ENCODE peak calls at places on chromosomes 12 and 14, in eight cellular contexts. I, A, P, W, V, D, T and F are unnamed samples.

GRCh38 chr12:50542448-50542847 is 37.7 kb downstream of the DIP2B start:
- DNase-seq in I (peak), A (peak), P (no peak), W (no peak), V (no peak), D (no peak), T (peak), F (peak)

GRCh38 chr12:77746108-77746507 is 84.6 kb upstream of the NAV3 start:
- DNase-seq in I (peak), A (peak), P (no peak), W (peak), V (no peak), D (no peak), T (no peak), F (peak)

GRCh38 chr12:23947395-23947794 is 2.1 kb downstream of the SOX5 start:
- DNase-seq in I (no peak), A (no peak), P (no peak), W (no peak), V (no peak), D (no peak), T (no peak), F (no peak)

GRCh38 chr14:36529062-36529461 is 9.0 kb upstream of the NKX2-1 start:
- DNase-seq in I (no peak), A (no peak), P (no peak), W (no peak), V (no peak), D (no peak), T (no peak), F (no peak)

GRCh38 chr14:91154851-91155625 is 41.2 kb downstream of the DGLUCY start:
- DNase-seq in I (peak), A (peak), P (no peak), W (peak), V (peak), D (peak), T (peak), F (peak)

GRCh38 chr12:32400114-32400672 is 835 bp downstream of the FGD4 start:
- DNase-seq in I (no peak), A (peak), P (no peak), W (no peak), V (peak), D (peak), T (peak), F (peak)

GRCh38 chr12:52180971-52181628 is 10.7 kb downstream of the KRT80 start:
- DNase-seq in I (no peak), A (no peak), P (no peak), W (no peak), V (no peak), D (no peak), T (no peak), F (no peak)

GRCh38 chr12:49489720-49490119 is 49.1 kb upstream of the KCNH3 start:
- DNase-seq in I (peak), A (peak), P (no peak), W (peak), V (no peak), D (no peak), T (peak), F (peak)

GRCh38 chr14:91946313-91947195 is 940 bp downstream of the FBLN5 start:
- DNase-seq in I (no peak), A (peak), P (no peak), W (peak), V (no peak), D (no peak), T (no peak), F (peak)

GRCh38 chr12:100295764-100296555 is 29.0 kb downstream of the SCYL2 start:
- DNase-seq in I (peak), A (peak), P (no peak), W (peak), V (no peak), D (no peak), T (no peak), F (peak)

GRCh38 chr12:111155020-111155419 is 213.9 kb downstream of the PHETA1 start:
- DNase-seq in I (no peak), A (no peak), P (no peak), W (no peak), V (no peak), D (no peak), T (no peak), F (no peak)

GRCh38 chr14:74148705-74149104 is 63.9 kb downstream of the LIN52 start:
- DNase-seq in I (no peak), A (no peak), P (no peak), W (no peak), V (no peak), D (no peak), T (no peak), F (no peak)

GRCh38 chr14:52405314-52405713 is 91.2 kb downstream of the PTGER2 start:
- DNase-seq in I (no peak), A (no peak), P (no peak), W (no peak), V (no peak), D (no peak), T (no peak), F (no peak)

GRCh38 chr14:68695326-68695768 is 97.5 kb downstream of the ZFP36L1 start:
- DNase-seq in I (peak), A (peak), P (no peak), W (peak), V (no peak), D (no peak), T (peak), F (peak)

GRCh38 chr12:52795694-52796428 is at the start of gene KRT3:
- DNase-seq in I (no peak), A (no peak), P (peak), W (no peak), V (no peak), D (no peak), T (no peak), F (no peak)

GRCh38 chr12:46372131-46372851 is at the start of gene SLC38A2:
- DNase-seq in I (peak), A (peak), P (peak), W (peak), V (peak), D (peak), T (peak), F (peak)

GRCh38 chr12:110721570-110721969 is 21.1 kb downstream of the PPP1CC start:
- DNase-seq in I (no peak), A (no peak), P (no peak), W (no peak), V (no peak), D (no peak), T (no peak), F (no peak)

GRCh38 chr14:54974773-54975414 is 52.0 kb downstream of the WDHD1 start:
- DNase-seq in I (no peak), A (no peak), P (no peak), W (no peak), V (no peak), D (no peak), T (no peak), F (no peak)

GRCh38 chr12:123269980-123270379 is 1.7 kb downstream of the CDK2AP1 start:
- DNase-seq in I (peak), A (no peak), P (no peak), W (no peak), V (no peak), D (no peak), T (no peak), F (no peak)

GRCh38 chr12:50174971-50175715 is 8.0 kb upstream of the CERS5 start:
- DNase-seq in I (peak), A (peak), P (no peak), W (peak), V (no peak), D (no peak), T (peak), F (peak)

GRCh38 chr12:80979821-80980220 is 42.1 kb upstream of the LIN7A start:
- DNase-seq in I (no peak), A (no peak), P (no peak), W (no peak), V (no peak), D (peak), T (no peak), F (no peak)

GRCh38 chr14:88785911-88786310 is 6.8 kb downstream of the EML5 start:
- DNase-seq in I (no peak), A (no peak), P (no peak), W (no peak), V (no peak), D (no peak), T (no peak), F (no peak)

GRCh38 chr14:66011855-66012254 is 474.3 kb upstream of the CCDC196 start:
- DNase-seq in I (no peak), A (no peak), P (no peak), W (no peak), V (no peak), D (no peak), T (no peak), F (no peak)

GRCh38 chr12:123559468-123559867 is 24.9 kb upstream of the TMED2 start:
- DNase-seq in I (no peak), A (no peak), P (no peak), W (no peak), V (no peak), D (no peak), T (no peak), F (no peak)

GRCh38 chr14:24110060-24110459 is 4.5 kb upstream of the DCAF11 start:
- DNase-seq in I (no peak), A (no peak), P (no peak), W (no peak), V (no peak), D (no peak), T (no peak), F (no peak)

GRCh38 chr12:106090586-106091411 is 48.0 kb downstream of the NUAK1 start:
- DNase-seq in I (peak), A (peak), P (no peak), W (peak), V (no peak), D (no peak), T (no peak), F (peak)

GRCh38 chr12:125403145-125403789 is 338.0 kb downstream of the AACS start:
- DNase-seq in I (peak), A (peak), P (no peak), W (peak), V (no peak), D (no peak), T (peak), F (peak)

GRCh38 chr12:81245458-81245857 is 167.6 kb downstream of the ACSS3 start:
- DNase-seq in I (no peak), A (no peak), P (no peak), W (no peak), V (no peak), D (no peak), T (no peak), F (no peak)

GRCh38 chr12:70719084-70719483 is 81.9 kb upstream of the PTPRB start:
- DNase-seq in I (no peak), A (no peak), P (no peak), W (no peak), V (no peak), D (no peak), T (no peak), F (no peak)

GRCh38 chr12:70721216-70721615 is 84.0 kb upstream of the PTPRB start:
- DNase-seq in I (no peak), A (no peak), P (no peak), W (no peak), V (no peak), D (no peak), T (no peak), F (no peak)

GRCh38 chr12:70721958-70722357 is 84.7 kb upstream of the PTPRB start:
- DNase-seq in I (no peak), A (no peak), P (no peak), W (no peak), V (no peak), D (no peak), T (no peak), F (no peak)

GRCh38 chr12:70722584-70723343 is 85.5 kb upstream of the PTPRB start:
- DNase-seq in I (peak), A (peak), P (no peak), W (peak), V (no peak), D (no peak), T (no peak), F (peak)

GRCh38 chr12:70719672-70720420 is 82.6 kb upstream of the PTPRB start:
- DNase-seq in I (peak), A (peak), P (peak), W (peak), V (no peak), D (no peak), T (no peak), F (peak)
- H3K4me3 ChIP-seq in I (no peak), A (peak), P (peak), W (peak), V (no peak), D (no peak), T (no peak), F (peak)

GRCh38 chr14:39956372-39956771 is 524.1 kb upstream of the FBXO33 start:
- DNase-seq in I (no peak), A (no peak), P (no peak), W (no peak), V (no peak), D (no peak), T (peak), F (no peak)
- TF ChIP-seq CTCF in I (no peak), A (no peak), P (no peak), W (no peak), V (no peak), D (no peak), T (no peak), F (no peak)

DNA sequence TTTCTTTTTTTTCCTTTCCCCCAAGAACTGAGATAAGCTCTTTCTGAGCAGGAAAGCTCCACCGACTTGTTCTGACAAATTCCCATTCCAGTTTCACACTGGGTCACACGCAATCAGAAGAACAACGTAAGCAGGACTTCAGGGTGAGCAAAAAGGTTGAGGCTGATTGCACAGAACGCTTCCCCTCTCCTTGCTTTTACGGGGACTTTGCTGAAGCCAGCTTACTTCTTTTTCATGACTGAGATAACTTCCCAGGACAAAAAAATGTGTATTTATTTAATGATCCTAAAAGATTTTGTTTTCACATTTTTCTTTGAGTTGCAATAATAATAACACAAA is 153.2 kb downstream of the PHLDA1 start:
- DNase-seq in I (peak), A (peak), P (no peak), W (peak), V (no peak), D (no peak), T (no peak), F (peak)
- H3K4me3 ChIP-seq in I (no peak), A (no peak), P (no peak), W (no peak), V (no peak), D (no peak), T (no peak), F (peak)

GRCh38 chr12:97960741-97961608 is 498.4 kb downstream of the RMST start:
- DNase-seq in I (peak), A (peak), P (no peak), W (peak), V (peak), D (no peak), T (peak), F (peak)

GRCh38 chr12:97957109-97957508 is 494.5 kb downstream of the RMST start:
- DNase-seq in I (no peak), A (no peak), P (no peak), W (no peak), V (no peak), D (no peak), T (no peak), F (no peak)

GRCh38 chr12:97960225-97960624 is 497.6 kb downstream of the RMST start:
- DNase-seq in I (no peak), A (no peak), P (no peak), W (no peak), V (no peak), D (no peak), T (no peak), F (no peak)
- TF ChIP-seq CTCF in I (no peak), A (no peak), P (no peak), W (no peak), V (no peak), D (no peak), T (no peak), F (no peak)

GRCh38 chr14:94548999-94549985 is 11.9 kb upstream of the SERPINA4 start:
- DNase-seq in I (peak), A (peak), P (no peak), W (peak), V (peak), D (peak), T (peak), F (peak)
- H3K4me3 ChIP-seq in I (no peak), A (no peak), P (no peak), W (no peak), V (no peak), D (no peak), T (no peak), F (no peak)

GRCh38 chr12:3003593-3003992 is 44.4 kb downstream of the TEAD4 start:
- DNase-seq in I (no peak), A (no peak), P (no peak), W (no peak), V (no peak), D (no peak), T (no peak), F (no peak)
- TF ChIP-seq CTCF in I (no peak), A (no peak), P (no peak), W (no peak), V (no peak), D (no peak), T (no peak), F (no peak)

DNA sequence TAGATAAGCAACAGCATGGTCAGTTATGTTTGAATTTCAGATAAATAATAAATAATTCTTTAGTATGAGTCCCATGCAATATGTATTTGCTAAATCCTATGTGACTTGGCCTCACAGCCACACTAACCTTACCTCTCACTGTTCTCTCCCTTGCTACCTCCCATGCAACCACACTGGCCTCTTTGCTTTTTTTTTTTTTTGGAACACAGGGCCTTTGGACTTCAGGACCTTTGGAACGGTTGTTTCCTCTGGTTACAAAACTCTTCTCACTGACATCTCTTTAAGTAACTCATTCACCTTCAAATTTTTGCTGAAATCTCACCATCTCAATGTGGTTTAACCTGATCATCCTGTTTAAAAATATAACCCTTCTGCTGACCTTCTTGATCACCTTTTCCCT is 193.9 kb downstream of the SSPN start:
- DNase-seq in I (no peak), A (no peak), P (no peak), W (no peak), V (no peak), D (no peak), T (no peak), F (no peak)
- H3K4me3 ChIP-seq in I (no peak), A (no peak), P (no peak), W (no peak), V (no peak), D (no peak), T (no peak), F (no peak)

GRCh38 chr14:106276326-106277267 is 750.2 kb downstream of the TMEM121 start:
- DNase-seq in I (no peak), A (no peak), P (no peak), W (no peak), V (no peak), D (no peak), T (no peak), F (no peak)

DNA sequence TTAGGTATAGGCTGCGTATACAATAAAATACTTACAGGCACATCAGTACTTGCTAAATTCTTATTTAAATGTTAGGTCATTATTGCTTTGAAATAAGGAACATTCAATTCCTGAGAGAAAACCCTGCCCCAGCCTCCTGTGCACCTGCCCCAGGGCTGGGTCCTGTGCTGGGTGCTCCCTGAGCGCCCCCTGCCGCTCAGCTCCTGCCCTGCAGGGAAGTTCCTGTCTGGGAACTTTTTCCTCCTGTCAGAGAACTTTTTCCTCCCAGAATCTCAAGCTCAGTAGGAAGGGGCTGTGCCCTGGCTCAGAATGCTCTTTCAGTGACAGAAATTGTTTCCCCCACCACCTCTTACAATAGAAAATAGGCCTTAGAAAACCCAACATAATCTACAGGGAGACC is 751.1 kb downstream of the TMEM121 start:
- DNase-seq in I (no peak), A (no peak), P (no peak), W (no peak), V (peak), D (peak), T (no peak), F (no peak)
- TF ChIP-seq CTCF in I (no peak), A (no peak), P (peak), W (no peak), V (no peak), D (peak), T (peak), F (no peak)

DNA sequence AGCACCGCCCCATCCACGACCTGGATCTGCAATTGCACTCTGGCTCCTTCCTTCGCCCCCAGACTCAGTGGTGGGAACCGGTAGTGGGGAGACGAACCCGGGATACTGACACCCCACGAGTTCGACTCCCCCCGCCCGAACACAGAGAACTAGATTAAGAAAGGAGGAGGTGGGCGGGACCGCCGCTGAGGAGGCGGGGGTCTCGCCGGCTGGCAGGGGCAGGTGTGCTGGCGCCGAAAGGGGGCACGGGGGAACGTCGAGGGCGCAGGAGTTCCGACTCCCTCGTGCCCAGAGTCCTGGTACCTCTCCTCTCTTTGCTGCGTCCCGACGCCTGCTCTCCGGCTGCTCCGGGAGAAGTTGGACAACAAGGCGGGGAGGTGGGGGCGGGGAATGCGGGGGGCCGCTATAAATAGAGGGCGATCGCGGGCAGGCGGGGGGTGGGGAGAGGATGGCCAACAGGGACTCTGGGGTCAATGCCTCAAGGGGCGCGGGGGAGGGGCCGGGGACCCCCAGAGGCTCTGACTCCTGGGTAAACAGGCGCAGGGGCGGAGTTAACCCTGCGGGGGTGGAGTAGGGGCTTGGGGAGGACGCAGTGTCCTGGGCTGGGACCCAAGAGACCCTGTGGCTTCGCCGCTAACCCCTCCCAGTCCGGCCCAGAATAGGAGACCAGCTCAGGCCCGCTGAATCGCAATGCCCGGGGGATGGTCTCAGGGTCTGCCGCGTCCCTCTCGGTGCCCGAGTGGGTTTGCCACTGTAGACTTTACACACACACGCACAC is 702 bp upstream of the NDRG2 start:
- DNase-seq in I (no peak), A (no peak), P (peak), W (peak), V (peak), D (peak), T (no peak), F (peak)
- H3K4me3 ChIP-seq in I (peak), A (peak), P (peak), W (peak), V (peak), D (peak), T (peak), F (peak)